ENCODE peak calls at places on chromosomes 4 and X, in eight cellular contexts. L is IMR-90, D is ovary, K is right lobe of liver, A is testis, Z is gastrocnemius medialis, H is sigmoid colon, T is K562. U is an unnamed sample.

GRCh38 chr4:82388405-82388804 is 14.6 kb upstream of the HNRNPD start:
- DNase-seq in L (no peak), D (no peak), K (no peak), A (no peak), Z (no peak), H (no peak), T (no peak), U (no peak)

GRCh38 chr4:61583696-61584095 is 383.6 kb downstream of the ADGRL3 start:
- DNase-seq in L (peak; percentile 3), D (no peak), K (no peak), A (no peak), Z (no peak), H (no peak), T (no peak), U (no peak)

GRCh38 chr4:2820216-2820982 is 23.2 kb upstream of the ADD1 start:
- DNase-seq in L (no peak), D (no peak), K (peak; percentile 17), A (no peak), Z (no peak), H (no peak), T (no peak), U (no peak)

GRCh38 chr4:56655209-56655626 is 25.9 kb downstream of the HOPX start:
- DNase-seq in L (peak; percentile 12), D (no peak), K (peak; percentile 28), A (peak; percentile 51), Z (peak; percentile 40), H (peak; percentile 80), T (no peak), U (peak; percentile 35)

GRCh38 chrX:43436497-43436896 is 219.6 kb upstream of the MAOA start:
- DNase-seq in L (no peak), D (no peak), K (no peak), A (no peak), Z (no peak), H (no peak), T (no peak), U (no peak)

GRCh38 chr4:98706935-98707334 is 48.5 kb upstream of the TSPAN5 start:
- DNase-seq in L (no peak), D (no peak), K (no peak), A (no peak), Z (no peak), H (no peak), T (no peak), U (no peak)

GRCh38 chrX:22950278-22951266 is 49.2 kb upstream of the DDX53 start:
- DNase-seq in L (peak; percentile 89), D (peak; percentile 27), K (peak; percentile 28), A (peak; percentile 41), Z (no peak), H (no peak), T (no peak), U (no peak)

GRCh38 chr4:6746721-6747689 is 31.0 kb downstream of the BLOC1S4 start:
- DNase-seq in L (no peak), D (no peak), K (peak; percentile 73), A (peak; percentile 70), Z (no peak), H (no peak), T (no peak), U (peak; percentile 98)

GRCh38 chr4:3675251-3676115 is 90.7 kb upstream of the ADRA2C start:
- DNase-seq in L (no peak), D (peak; percentile 4), K (no peak), A (no peak), Z (no peak), H (peak; percentile 38), T (no peak), U (no peak)

GRCh38 chr4:1310796-1311715 is 21.4 kb downstream of the MAEA start:
- DNase-seq in L (no peak), D (no peak), K (peak; percentile 19), A (no peak), Z (no peak), H (no peak), T (no peak), U (no peak)

GRCh38 chr4:82491251-82491960 is 61.0 kb downstream of the ENOPH1 start:
- DNase-seq in L (no peak), D (no peak), K (no peak), A (no peak), Z (no peak), H (no peak), T (no peak), U (no peak)

GRCh38 chrX:11437642-11438379 is 144.6 kb downstream of the AMELX start:
- DNase-seq in L (peak; percentile 55), D (no peak), K (peak; percentile 62), A (no peak), Z (no peak), H (no peak), T (peak; percentile 30), U (peak; percentile 12)

GRCh38 chr4:154838694-154839093 is 57.6 kb downstream of the RBM46 start:
- DNase-seq in L (no peak), D (no peak), K (no peak), A (no peak), Z (no peak), H (no peak), T (no peak), U (no peak)

GRCh38 chr4:96186593-96186992 is 346.7 kb downstream of the PDHA2 start:
- DNase-seq in L (no peak), D (no peak), K (no peak), A (no peak), Z (no peak), H (no peak), T (no peak), U (no peak)

DNA sequence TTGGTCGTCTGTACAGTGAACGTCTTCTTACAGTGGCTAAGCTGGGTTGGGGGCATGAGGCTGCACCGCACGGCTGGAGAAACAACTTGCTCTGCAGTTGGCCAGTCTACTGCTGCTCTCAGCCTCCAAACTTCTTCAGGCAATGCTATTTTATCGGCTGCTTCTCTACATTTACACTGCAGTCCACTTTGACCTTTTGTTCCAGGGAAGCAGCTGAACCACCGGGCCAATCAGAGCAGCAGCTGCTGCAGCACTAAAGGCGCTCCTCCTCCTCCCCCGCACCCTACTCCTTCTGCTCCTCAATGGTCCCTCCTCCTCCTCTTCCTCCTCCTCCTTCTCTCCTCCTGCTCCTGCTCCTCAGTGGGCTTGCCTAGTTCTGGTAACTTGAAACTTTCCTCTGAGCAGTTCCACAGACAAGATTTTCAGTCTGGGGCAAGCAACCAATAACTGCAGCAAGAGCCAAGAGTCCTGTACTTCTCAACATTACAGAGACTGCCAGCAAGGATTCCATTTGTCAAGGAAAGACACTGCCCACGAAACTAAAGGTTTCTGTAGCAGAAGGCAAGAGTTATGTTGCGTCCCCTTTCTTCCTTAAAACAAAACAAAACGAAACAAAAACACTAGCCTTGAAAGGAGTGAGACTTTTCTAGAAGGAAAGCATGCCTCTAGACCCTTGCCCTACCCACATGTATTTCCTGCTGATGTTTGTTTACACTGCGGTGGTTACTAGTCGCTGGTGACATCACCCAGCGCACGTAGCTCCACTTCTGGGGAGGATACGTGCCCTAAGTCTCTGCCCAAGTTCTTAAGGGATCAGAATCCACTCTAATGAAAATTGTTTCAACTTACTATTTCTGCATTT is 125.7 kb upstream of the NAP1L5 start:
- DNase-seq in L (peak; percentile 98), D (peak; percentile 90), K (peak; percentile 88), A (peak; percentile 98), Z (peak; percentile 86), H (peak; percentile 97), T (peak; percentile 74), U (peak; percentile 94)
- TF ChIP-seq POLR2A in L (peak; percentile 79), D (peak; percentile 57), K (peak; percentile 69), A (peak; percentile 64), Z (peak; percentile 49), H (peak; percentile 49), T (peak; percentile 59), U (peak; percentile 95)

DNA sequence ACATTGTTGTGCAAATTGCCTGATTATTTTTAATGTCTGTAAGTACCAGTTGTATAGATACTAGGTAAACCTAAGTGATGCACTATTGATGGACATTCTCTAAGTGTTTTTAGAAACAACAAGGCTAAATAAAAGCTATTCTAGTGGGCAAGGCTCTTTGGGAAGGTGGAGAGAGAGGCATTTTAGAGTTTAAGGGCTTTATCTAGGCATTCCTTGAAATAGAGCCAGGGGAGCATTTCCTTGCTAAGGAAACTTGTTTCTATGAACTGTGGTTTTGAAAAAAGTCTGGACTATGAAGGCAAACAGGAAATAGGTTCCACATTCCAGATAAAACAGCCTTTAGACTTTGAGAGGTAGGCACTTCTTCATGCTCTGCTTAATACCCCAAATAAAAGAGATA is 23.8 kb downstream of the BMX start:
- DNase-seq in L (peak; percentile 12), D (no peak), K (no peak), A (no peak), Z (no peak), H (no peak), T (no peak), U (no peak)
- H3K4me1 ChIP-seq in L (no peaks in the 10 kb centered on the region), D (no peaks in the 10 kb centered on the region), K (no peaks in the 10 kb centered on the region), A (no peaks in the 10 kb centered on the region), Z (no peaks in the 10 kb centered on the region), H (no peaks in the 10 kb centered on the region), T (peaks cover 5% of the 10 kb centered on the region), U (no peaks in the 10 kb centered on the region)

GRCh38 chrX:129931411-129932136 is 25.6 kb downstream of the UTP14A start:
- DNase-seq in L (peak; percentile 84), D (peak; percentile 92), K (peak; percentile 87), A (peak; percentile 93), Z (peak; percentile 86), H (peak; percentile 97), T (peak; percentile 90), U (peak; percentile 91)
- TF ChIP-seq POLR2A in L (peak; percentile 47), D (no peak), K (peak; percentile 15), A (no peak), Z (peak; percentile 48), H (no peak), T (peak; percentile 67), U (peak; percentile 54)

GRCh38 chr4:42710329-42710728 is 53.4 kb upstream of the ATP8A1 start:
- DNase-seq in L (no peak), D (no peak), K (no peak), A (no peak), Z (no peak), H (no peak), T (no peak), U (no peak)

GRCh38 chr4:42710761-42711160 is 53.9 kb upstream of the ATP8A1 start:
- DNase-seq in L (no peak), D (no peak), K (no peak), A (no peak), Z (no peak), H (no peak), T (no peak), U (no peak)

GRCh38 chr4:42708625-42709024 is 51.7 kb upstream of the ATP8A1 start:
- DNase-seq in L (no peak), D (no peak), K (no peak), A (no peak), Z (no peak), H (no peak), T (no peak), U (no peak)

GRCh38 chr4:42712854-42713253 is 55.9 kb upstream of the ATP8A1 start:
- DNase-seq in L (no peak), D (no peak), K (no peak), A (no peak), Z (no peak), H (no peak), T (no peak), U (peak; percentile 28)

DNA sequence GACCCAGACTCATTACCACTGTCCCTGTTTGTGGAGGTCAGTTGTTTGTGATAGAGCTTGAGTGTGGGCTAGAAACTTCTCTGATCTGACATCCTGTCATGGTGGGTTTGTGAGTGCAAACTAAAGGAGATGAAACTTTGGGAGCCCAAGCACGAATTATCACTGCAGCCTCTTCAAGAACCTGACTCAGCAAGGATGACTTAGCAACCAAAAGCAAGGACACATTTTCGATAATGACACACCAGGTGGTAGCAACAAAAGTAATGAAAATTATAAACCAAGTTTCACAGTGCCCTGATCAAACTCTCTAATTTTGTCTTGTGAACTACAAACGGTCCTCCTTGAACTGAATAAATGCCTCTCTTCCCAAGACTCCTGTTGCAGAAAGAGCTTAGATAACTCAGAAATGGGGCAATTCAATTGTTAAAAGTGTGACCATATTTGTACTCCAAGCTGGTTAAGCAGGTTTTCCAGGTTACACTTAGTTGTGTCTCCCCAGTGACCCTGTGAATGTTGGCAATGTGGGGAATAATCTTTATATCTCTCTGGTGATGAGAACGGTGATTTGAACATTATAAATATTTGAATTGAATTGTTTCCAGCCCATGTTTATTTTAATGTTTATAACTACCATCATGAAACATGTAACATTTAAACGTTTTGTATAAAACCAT is 52.6 kb upstream of the ATP8A1 start:
- DNase-seq in L (no peak), D (no peak), K (no peak), A (no peak), Z (no peak), H (no peak), T (no peak), U (no peak)
- H3K4me1 ChIP-seq in L (no peaks in the 10 kb centered on the region), D (no peaks in the 10 kb centered on the region), K (no peaks in the 10 kb centered on the region), A (no peaks in the 10 kb centered on the region), Z (no peaks in the 10 kb centered on the region), H (no peaks in the 10 kb centered on the region), T (no peaks in the 10 kb centered on the region), U (peaks cover 13% of the 10 kb centered on the region)